ENCODE peak calls at places on chromosomes 5 and 9, in nine cellular contexts. O is OCI-LY7; W is body of pancreas; E is right lobe of liver; L is CD8-positive, alpha-beta T cell; A is PC-9; T is MM.1S; H is ascending aorta; I is astrocyte. B is an unnamed sample. For H3K9me3, the result is how much of the 10 kb centered on the place peaks cover.

GRCh38 chr5:154078305-154078704 is 39.5 kb downstream of the MFAP3 start:
- DNase-seq in I (no peak), E (no peak), A (no peak), W (no peak), H (no peak), O (no peak), L (no peak), T (no peak), B (no peak)

GRCh38 chr9:134221273-134222017 is 57.1 kb upstream of the RNU6ATAC start:
- DNase-seq in L (no peak), W (peak), H (no peak), I (no peak), O (peak), A (no peak), T (no peak), E (peak), B (peak)

GRCh38 chr9:120868339-120868675 is 8.7 kb downstream of the PHF19 start:
- DNase-seq in T (no peak), A (no peak), W (no peak), E (no peak), H (no peak), L (no peak), I (peak), O (no peak), B (no peak)

GRCh38 chr9:129861447-129861827 is 26.2 kb downstream of the USP20 start:
- DNase-seq in A (no peak), E (no peak), I (no peak), O (no peak), W (no peak), T (no peak), H (no peak), L (no peak), B (peak)

GRCh38 chr5:159049844-159050318 is 49.8 kb downstream of the EBF1 start:
- DNase-seq in E (no peak), I (peak), A (no peak), W (no peak), L (no peak), H (no peak), O (peak), T (no peak), B (no peak)

GRCh38 chr5:4994994-4995393 is 145.1 kb upstream of the ADAMTS16 start:
- DNase-seq in I (peak), H (no peak), E (no peak), T (no peak), A (no peak), W (no peak), O (no peak), L (no peak), B (no peak)

GRCh38 chr9:28882528-28882927 is 1309.2 kb upstream of the C9orf72 start:
- DNase-seq in O (no peak), A (no peak), I (no peak), W (no peak), H (no peak), E (no peak), L (no peak), T (no peak), B (no peak)

GRCh38 chr5:115461506-115462290 is 82.9 kb downstream of the FEM1C start:
- DNase-seq in L (no peak), W (no peak), A (peak), E (no peak), O (no peak), H (no peak), I (peak), T (no peak), B (no peak)

GRCh38 chr5:103793595-103794182 is 231.1 kb upstream of the NUDT12 start:
- DNase-seq in O (no peak), H (no peak), L (no peak), E (no peak), I (no peak), W (no peak), A (no peak), T (no peak), B (no peak)

GRCh38 chr9:112447283-112447761 is 39.3 kb upstream of the KIAA1958 start:
- DNase-seq in O (no peak), T (peak), I (peak), W (peak), A (no peak), E (no peak), L (no peak), H (no peak), B (no peak)

GRCh38 chr5:138632900-138633489 is 57.8 kb upstream of the HSPA9 start:
- DNase-seq in H (no peak), T (no peak), E (peak), A (peak), W (peak), L (no peak), I (peak), O (peak), B (no peak)

GRCh38 chr9:23447166-23447565 is 378.9 kb downstream of the ELAVL2 start:
- DNase-seq in A (no peak), T (no peak), H (no peak), E (no peak), W (no peak), I (no peak), L (no peak), O (no peak), B (no peak)

GRCh38 chr5:54804521-54804920 is 180.9 kb downstream of the ESM1 start:
- DNase-seq in A (no peak), T (no peak), I (peak), E (no peak), L (no peak), H (no peak), W (no peak), O (no peak), B (no peak)

GRCh38 chr5:157865844-157866243 is 6.9 kb upstream of the CLINT1 start:
- DNase-seq in W (no peak), A (no peak), H (no peak), T (no peak), O (no peak), I (no peak), L (no peak), E (no peak), B (no peak)

GRCh38 chr5:160133071-160133917 is 14.0 kb upstream of the PWWP2A start:
- DNase-seq in O (no peak), W (peak), I (peak), A (no peak), T (no peak), E (no peak), L (no peak), H (no peak), B (peak)

GRCh38 chr5:61162832-61163567 is 732 bp upstream of the SMIM15 start:
- DNase-seq in O (no peak), T (no peak), I (peak), H (no peak), W (peak), E (peak), L (no peak), A (no peak), B (no peak)

GRCh38 chr5:82019342-82020138 is 47.7 kb downstream of the ATG10 start:
- DNase-seq in O (no peak), H (no peak), L (no peak), I (no peak), E (no peak), T (no peak), W (peak), A (no peak), B (no peak)

GRCh38 chr9:116483622-116484482 is 203.3 kb upstream of the TRIM32 start:
- DNase-seq in L (no peak), H (no peak), T (no peak), W (no peak), I (no peak), A (no peak), E (no peak), O (no peak), B (no peak)

GRCh38 chr9:124809741-124810500 is 33.0 kb downstream of the OLFML2A start:
- DNase-seq in T (no peak), E (no peak), W (no peak), L (no peak), H (no peak), A (no peak), O (no peak), I (no peak), B (no peak)

GRCh38 chr5:11724947-11725346 is 179.3 kb downstream of the CTNND2 start:
- DNase-seq in H (no peak), W (peak), L (no peak), A (no peak), O (no peak), E (no peak), I (no peak), T (no peak), B (no peak)

GRCh38 chr9:129145316-129145715 is 32.7 kb downstream of the IER5L start:
- DNase-seq in E (no peak), H (no peak), T (no peak), L (no peak), I (no peak), W (no peak), A (no peak), O (no peak), B (no peak)

GRCh38 chr9:114524401-114524800 is 19.1 kb upstream of the WHRN start:
- DNase-seq in I (peak), L (no peak), H (no peak), A (no peak), O (no peak), T (no peak), W (no peak), E (no peak), B (no peak)

GRCh38 chr9:121779381-121780117 is 128.1 kb downstream of the DAB2IP start:
- DNase-seq in E (no peak), W (no peak), L (no peak), T (no peak), I (no peak), H (no peak), O (no peak), A (no peak), B (peak)

GRCh38 chr5:89087551-89088318 is 204.8 kb upstream of the MEF2C start:
- DNase-seq in T (no peak), E (no peak), O (no peak), L (no peak), H (no peak), A (no peak), W (no peak), I (no peak), B (no peak)

GRCh38 chr5:56128166-56128565 is 105.0 kb downstream of the ANKRD55 start:
- DNase-seq in T (no peak), O (no peak), E (no peak), W (no peak), H (no peak), I (no peak), A (no peak), L (no peak), B (no peak)

GRCh38 chr5:120789918-120790714 is 326.0 kb downstream of the PRR16 start:
- DNase-seq in W (no peak), I (no peak), H (no peak), O (no peak), A (no peak), T (no peak), E (no peak), L (no peak), B (no peak)

GRCh38 chr5:170306381-170306790 is 8.8 kb upstream of the LCP2 start:
- DNase-seq in E (no peak), L (no peak), T (no peak), W (peak), H (peak), A (no peak), I (peak), O (no peak), B (no peak)

GRCh38 chr9:93252116-93252780 is 68.3 kb downstream of the WNK2 start:
- DNase-seq in T (no peak), H (no peak), O (no peak), W (no peak), I (no peak), A (no peak), L (no peak), E (no peak), B (peak)

GRCh38 chr9:79610019-79610760 is 38.4 kb downstream of the TLE4 start:
- DNase-seq in E (no peak), T (no peak), H (no peak), L (no peak), W (no peak), A (no peak), I (peak), O (no peak), B (no peak)

GRCh38 chr5:761854-762685 is 22.5 kb downstream of the ZDHHC11B start:
- DNase-seq in E (peak), O (no peak), L (no peak), T (no peak), A (no peak), I (no peak), H (no peak), W (no peak), B (peak)

GRCh38 chr9:90839183-90839582 is 37.6 kb downstream of the SYK start:
- DNase-seq in A (no peak), L (no peak), E (no peak), T (peak), W (no peak), I (no peak), O (peak), H (no peak), B (no peak)
- TF ChIP-seq CTCF in A (no peak), L (no peak), E (no peak), T (peak), W (no peak), I (no peak), O (no peak), H (no peak), B (no peak)

GRCh38 chr5:179124329-179124852 is 64.2 kb downstream of the ZNF354C start:
- DNase-seq in A (no peak), L (no peak), T (no peak), O (no peak), E (peak), H (no peak), W (no peak), I (no peak), B (no peak)
- H3K9me3 ChIP-seq in A (under half), L (under half), T (under half), O (under half), E (under half), H (under half), W (under half), I (under half), B (under half)

GRCh38 chr5:10442581-10442980 is 902 bp downstream of the ROPN1L start:
- DNase-seq in I (no peak), T (no peak), H (no peak), E (no peak), A (no peak), L (no peak), O (no peak), W (no peak), B (no peak)

GRCh38 chr5:10448754-10449345 is 7.2 kb downstream of the ROPN1L start:
- DNase-seq in L (no peak), A (no peak), T (no peak), O (no peak), E (no peak), W (no peak), H (no peak), I (no peak), B (no peak)

GRCh38 chr5:10441992-10442435 is 335 bp downstream of the ROPN1L start:
- DNase-seq in T (no peak), H (no peak), O (no peak), L (peak), W (no peak), E (no peak), A (no peak), I (peak), B (no peak)

GRCh38 chr5:10446490-10446889 is 4.8 kb downstream of the ROPN1L start:
- DNase-seq in W (no peak), L (no peak), E (no peak), I (no peak), A (no peak), O (no peak), T (no peak), H (no peak), B (no peak)

GRCh38 chr5:10445352-10445751 is 3.7 kb downstream of the ROPN1L start:
- DNase-seq in I (no peak), W (no peak), L (no peak), O (peak), H (no peak), E (no peak), A (no peak), T (no peak), B (no peak)
- H3K4me3 ChIP-seq in I (no peak), W (no peak), L (peak), O (no peak), H (no peak), E (no peak), A (no peak), T (no peak), B (no peak)

GRCh38 chr5:178417391-178417811 is 172.8 kb downstream of the COL23A1 start:
- DNase-seq in L (no peak), A (no peak), H (no peak), O (no peak), W (no peak), E (peak), I (no peak), T (no peak), B (peak)
- TF ChIP-seq CTCF in L (no peak), A (no peak), H (no peak), O (no peak), W (no peak), E (no peak), I (no peak), T (no peak), B (no peak)

GRCh38 chr9:4196376-4196775 is 103.5 kb downstream of the GLIS3 start:
- DNase-seq in E (no peak), A (no peak), L (no peak), H (no peak), T (no peak), W (no peak), O (no peak), I (peak), B (no peak)

GRCh38 chr9:4195285-4195684 is 104.6 kb downstream of the GLIS3 start:
- DNase-seq in W (no peak), T (no peak), H (no peak), I (no peak), L (no peak), O (no peak), A (no peak), E (no peak), B (peak)

GRCh38 chr9:4192450-4192849 is 107.4 kb downstream of the GLIS3 start:
- DNase-seq in E (no peak), L (no peak), I (peak), T (no peak), O (no peak), A (no peak), H (no peak), W (no peak), B (no peak)

GRCh38 chr9:4196886-4197285 is 103.0 kb downstream of the GLIS3 start:
- DNase-seq in T (no peak), W (no peak), O (peak), H (no peak), I (peak), L (no peak), A (peak), E (no peak), B (no peak)

DNA sequence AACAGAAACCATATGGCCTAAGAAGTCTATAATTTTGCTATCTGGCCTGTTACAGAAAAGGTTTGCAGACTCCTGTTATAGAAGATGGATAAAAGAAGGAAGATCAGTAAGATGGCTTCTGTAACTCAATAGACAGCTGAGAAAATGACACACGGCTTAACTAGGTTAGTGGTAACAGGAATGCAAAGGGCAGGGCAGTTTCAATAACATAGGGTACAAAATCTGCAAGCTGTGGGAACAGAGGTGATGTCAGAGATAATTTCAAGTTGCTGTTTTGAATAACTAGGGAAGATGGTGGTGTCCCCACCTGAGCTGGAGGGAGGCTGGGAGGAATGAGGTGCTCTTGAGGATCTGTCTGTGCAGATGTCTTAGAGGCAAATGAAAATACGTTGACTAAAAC is 106.5 kb downstream of the GLIS3 start:
- DNase-seq in A (no peak), T (no peak), W (no peak), E (no peak), I (no peak), O (no peak), L (no peak), H (no peak), B (no peak)
- H3K9me3 ChIP-seq in A (under half), T (under half), W (under half), E (under half), I (under half), O (under half), L (under half), H (under half), B (under half)

GRCh38 chr5:140267201-140267540 is 35.7 kb downstream of the PFDN1 start:
- DNase-seq in W (no peak), H (no peak), O (no peak), L (no peak), E (no peak), A (no peak), I (no peak), T (no peak), B (no peak)
- H3K4me3 ChIP-seq in W (no peak), H (no peak), O (peak), L (no peak), E (no peak), A (no peak), I (no peak), T (no peak), B (no peak)

GRCh38 chr9:86175743-86176456 is 76.5 kb upstream of the GOLM1 start:
- DNase-seq in H (no peak), L (no peak), T (no peak), W (no peak), A (peak), E (no peak), O (no peak), I (no peak), B (no peak)
- TF ChIP-seq CTCF in H (no peak), L (no peak), T (no peak), W (no peak), A (no peak), E (no peak), O (no peak), I (no peak), B (no peak)

GRCh38 chr5:142832263-142832662 is 62.1 kb downstream of the ARHGAP26 start:
- DNase-seq in A (no peak), W (no peak), T (no peak), O (no peak), H (no peak), L (no peak), E (no peak), I (no peak), B (no peak)
- H3K9me3 ChIP-seq in A (under half), W (under half), T (under half), O (under half), H (under half), L (under half), E (under half), I (under half), B (under half)